ENCODE peak calls at places on chromosomes 13 and 19, in six cellular contexts. M is T1000; B is activated T-helper 2 cell treated with anti-CD3 and anti-CD28 coated beads, Interferon-gamma antibody, Interleukin-2, Interleukin-4, amounts not matched to agents 10 μg/mL and 5 μg/mL and 100 μg/mL, durations not matched to agents 14 hours and 24 hours and 36 hours; E is effector CD4-positive, alpha-beta T cell; I is Caki2; Q is AG08396. R is an unnamed sample.

GRCh38 chr13:75771818-75772217 is 135.7 kb downstream of the LMO7 start:
- DNase-seq in M (no peak), B (no peak), E (no peak), I (peak; percentile 18), Q (peak; percentile 31), R (no peak)

GRCh38 chr19:49801401-49801888 is 11.6 kb downstream of the FUZ start:
- DNase-seq in M (no peak), B (no peak), E (no peak), I (no peak), Q (no peak), R (no peak)

GRCh38 chr13:86581711-86582110 is 782.5 kb upstream of the SLITRK6 start:
- DNase-seq in M (no peak), B (no peak), E (no peak), I (peak; percentile 21), Q (no peak), R (no peak)

GRCh38 chr13:43579321-43579720 is 207.5 kb downstream of the ENOX1 start:
- DNase-seq in M (no peak), B (no peak), E (no peak), I (no peak), Q (no peak), R (no peak)

GRCh38 chr13:80957019-80957650 is 616.2 kb upstream of the SPRY2 start:
- DNase-seq in M (no peak), B (no peak), E (no peak), I (no peak), Q (no peak), R (no peak)

GRCh38 chr13:114067886-114068722 is 64.3 kb downstream of the RASA3 start:
- DNase-seq in M (no peak), B (no peak), E (peak; percentile 29), I (no peak), Q (no peak), R (peak; percentile 29)

GRCh38 chr19:49073514-49074378 is 1.2 kb upstream of the KCNA7 start:
- DNase-seq in M (peak; percentile 10), B (no peak), E (no peak), I (no peak), Q (no peak), R (no peak)

GRCh38 chr13:95128045-95128643 is 173.1 kb downstream of the ABCC4 start:
- DNase-seq in M (no peak), B (no peak), E (no peak), I (peak; percentile 71), Q (no peak), R (no peak)

GRCh38 chr19:39641773-39642172 is 13.9 kb upstream of the LGALS16 start:
- DNase-seq in M (no peak), B (no peak), E (no peak), I (peak; percentile 74), Q (no peak), R (no peak)

GRCh38 chr13:24087611-24088235 is 72.8 kb upstream of the SPATA13 start:
- DNase-seq in M (no peak), B (no peak), E (no peak), I (no peak), Q (no peak), R (no peak)

GRCh38 chr19:48501446-48501960 is 10.1 kb downstream of the LMTK3 start:
- DNase-seq in M (no peak), B (peak; percentile 60), E (peak; percentile 39), I (peak; percentile 99), Q (no peak), R (peak; percentile 50)

GRCh38 chr13:45895880-45896279 is 44.3 kb upstream of the SIAH3 start:
- DNase-seq in M (no peak), B (no peak), E (no peak), I (no peak), Q (no peak), R (no peak)

GRCh38 chr13:20823071-20823470 is 49.3 kb upstream of the EEF1AKMT1 start:
- DNase-seq in M (no peak), B (no peak), E (no peak), I (no peak), Q (no peak), R (no peak)

GRCh38 chr13:89163081-89163480 is 1491.9 kb downstream of the SLITRK5 start:
- DNase-seq in M (no peak), B (no peak), E (no peak), I (no peak), Q (no peak), R (no peak)

GRCh38 chr19:1747285-1748114 is 5.8 kb upstream of the ONECUT3 start:
- DNase-seq in M (peak; percentile 87), B (no peak), E (no peak), I (peak; percentile 98), Q (peak; percentile 91), R (no peak)

GRCh38 chr13:112510002-112510780 is 77.8 kb downstream of the TUBGCP3 start:
- DNase-seq in M (no peak), B (no peak), E (no peak), I (peak; percentile 14), Q (peak; percentile 81), R (no peak)

GRCh38 chr19:16315825-16316505 is 8.7 kb upstream of the KLF2 start:
- DNase-seq in M (peak; percentile 59), B (no peak), E (no peak), I (no peak), Q (peak; percentile 89), R (no peak)

GRCh38 chr13:102693250-102693649 is 1.6 kb downstream of the METTL21C start:
- DNase-seq in M (no peak), B (no peak), E (no peak), I (no peak), Q (no peak), R (no peak)

GRCh38 chr13:33728271-33729037 is 89.5 kb upstream of the RFC3 start:
- DNase-seq in M (no peak), B (no peak), E (no peak), I (peak; percentile 52), Q (no peak), R (no peak)

GRCh38 chr19:16587031-16588023 is 15.1 kb upstream of the SLC35E1 start:
- DNase-seq in M (no peak), B (peak; percentile 45), E (peak; percentile 71), I (no peak), Q (no peak), R (peak; percentile 52)

GRCh38 chr19:46931197-46931596 is 70.4 kb downstream of the ARHGAP35 start:
- DNase-seq in M (no peak), B (no peak), E (no peak), I (no peak), Q (no peak), R (no peak)

GRCh38 chr19:19366691-19367396 is 38.6 kb upstream of the GATAD2A start:
- DNase-seq in M (peak; percentile 28), B (peak; percentile 68), E (peak; percentile 59), I (peak; percentile 73), Q (peak; percentile 70), R (peak; percentile 60)

GRCh38 chr19:11693505-11694499 is 44.9 kb downstream of the ZNF823 start:
- DNase-seq in M (peak; percentile 72), B (no peak), E (no peak), I (peak; percentile 80), Q (peak; percentile 54), R (no peak)

GRCh38 chr13:48731957-48732569 is 78.3 kb downstream of the CYSLTR2 start:
- DNase-seq in M (no peak), B (peak; percentile 43), E (peak; percentile 25), I (no peak), Q (no peak), R (peak; percentile 46)

GRCh38 chr13:30377312-30377685 is 45.0 kb upstream of the UBE2L5 start:
- DNase-seq in M (no peak), B (no peak), E (no peak), I (no peak), Q (no peak), R (no peak)

GRCh38 chr13:76677047-76677446 is 209.2 kb downstream of the KCTD12 start:
- DNase-seq in M (no peak), B (no peak), E (no peak), I (no peak), Q (peak; percentile 25), R (no peak)

GRCh38 chr19:16521715-16522289 is 20.4 kb downstream of the CHERP start:
- DNase-seq in M (no peak), B (no peak), E (no peak), I (no peak), Q (no peak), R (no peak)

GRCh38 chr19:58054792-58055482 is 4.1 kb upstream of the ZNF135 start:
- DNase-seq in M (no peak), B (no peak), E (no peak), I (no peak), Q (peak; percentile 75), R (no peak)

GRCh38 chr19:5039642-5040543 is 71.0 kb downstream of the KDM4B start:
- DNase-seq in M (no peak), B (no peak), E (no peak), I (no peak), Q (no peak), R (no peak)

GRCh38 chr13:33934936-33935510 is 117.1 kb downstream of the RFC3 start:
- DNase-seq in M (no peak), B (no peak), E (no peak), I (no peak), Q (no peak), R (no peak)

R was measured in T-helper 9 cell.